ENCODE peak calls at places on chromosome 22, in five cellular contexts. T, H, P, J and Z are unnamed samples.

GRCh38 chr22:49371325-49372110 is 456.2 kb downstream of the BRD1 start:
- DNase-seq in T (no peak), J (no peak), H (no peak), P (no peak), Z (no peak)

GRCh38 chr22:50529416-50530279 is at the start of gene TYMP:
- DNase-seq in H (no peak), J (no peak), P (no peak), T (no peak), Z (no peak)

GRCh38 chr22:19367763-19368367 is 63.7 kb downstream of the HIRA start:
- DNase-seq in J (no peak), P (no peak), T (no peak), H (no peak), Z (no peak)

GRCh38 chr22:35150163-35151107 is 84.5 kb downstream of the ISX start:
- DNase-seq in H (peak), T (peak), J (peak), P (peak), Z (peak)

GRCh38 chr22:19591568-19591967 is 67.4 kb upstream of the CLDN5 start:
- DNase-seq in J (no peak), T (no peak), P (no peak), H (no peak), Z (no peak)

GRCh38 chr22:37314315-37315046 is 32.2 kb downstream of the CYTH4 start:
- DNase-seq in H (no peak), J (no peak), T (no peak), P (peak), Z (no peak)

GRCh38 chr22:24525416-24526037 is 29.4 kb downstream of the GUCD1 start:
- DNase-seq in P (peak), J (peak), T (peak), H (peak), Z (peak)

GRCh38 chr22:30876221-30876751 is 92.3 kb downstream of the MORC2 start:
- DNase-seq in P (no peak), H (no peak), T (no peak), J (no peak), Z (no peak)

GRCh38 chr22:46068908-46069481 is 81.3 kb upstream of the PPARA start:
- DNase-seq in J (no peak), T (peak), P (peak), H (no peak), Z (no peak)

GRCh38 chr22:36863979-36864378 is 3.2 kb downstream of the NCF4 start:
- DNase-seq in P (no peak), J (no peak), H (no peak), T (no peak), Z (no peak)

GRCh38 chr22:45886502-45886901 is 90.5 kb downstream of the WNT7B start:
- DNase-seq in T (no peak), J (no peak), H (no peak), P (no peak), Z (no peak)

GRCh38 chr22:35465109-35465701 is 65.3 kb downstream of the MCM5 start:
- DNase-seq in H (no peak), J (no peak), P (no peak), T (no peak), Z (no peak)

GRCh38 chr22:23075525-23076216 is 5.4 kb downstream of the GNAZ start:
- DNase-seq in T (peak), J (no peak), H (no peak), P (no peak), Z (no peak)

GRCh38 chr22:40453676-40454075 is 83.3 kb downstream of the SGSM3 start:
- DNase-seq in J (no peak), H (no peak), T (no peak), P (peak), Z (no peak)

GRCh38 chr22:39577361-39577760 is 6.8 kb downstream of the CACNA1I start:
- DNase-seq in T (no peak), J (no peak), P (no peak), H (no peak), Z (no peak)